ENCODE peak calls at places on chromosomes 3 and 15, in eight cellular contexts. J, D, P, Q, X, Y, V and N are unnamed samples.

GRCh38 chr15:70328137-70329115 is 230.7 kb upstream of the TLE3 start:
- DNase-seq in P (no peak), Y (no peak), X (peak; percentile 49), V (peak; percentile 92), Q (no peak), J (peak; percentile 87), D (no peak), N (peak; percentile 85)

GRCh38 chr3:141181819-141182218 is 49.8 kb upstream of the PXYLP1 start:
- DNase-seq in D (no peak), X (no peak), Y (no peak), P (no peak), J (no peak), V (no peak), Q (no peak), N (no peak)

GRCh38 chr3:129536806-129537205 is 6.2 kb upstream of the H1-8 start:
- DNase-seq in J (no peak), P (no peak), D (no peak), V (no peak), Q (no peak), X (no peak), Y (no peak), N (no peak)

GRCh38 chr3:47579875-47580274 is 1.2 kb upstream of the CSPG5 start:
- DNase-seq in V (no peak), D (no peak), Y (no peak), Q (no peak), X (no peak), J (no peak), P (no peak), N (no peak)

GRCh38 chr3:62919784-62920183 is 44.6 kb upstream of the CADPS start:
- DNase-seq in Y (peak; percentile 52), P (no peak), X (no peak), D (no peak), J (no peak), Q (no peak), V (no peak), N (no peak)

GRCh38 chr15:67024998-67025368 is 40.4 kb upstream of the SMAD3 start:
- DNase-seq in Y (no peak), P (no peak), V (no peak), J (peak; percentile 43), Q (no peak), X (no peak), D (no peak), N (peak; percentile 29)

GRCh38 chr15:59931642-59932296 is 72.3 kb upstream of the FOXB1 start:
- DNase-seq in Q (no peak), P (no peak), J (no peak), V (no peak), Y (no peak), D (no peak), X (no peak), N (no peak)

GRCh38 chr3:10546887-10547286 is 41.5 kb upstream of the ATP2B2 start:
- DNase-seq in X (no peak), P (no peak), V (no peak), Q (no peak), D (no peak), Y (no peak), J (no peak), N (no peak)